ENCODE peak calls at places on chromosome 3, in five cellular contexts. One of them, this sample, is unnamed.

GRCh38 chr3:57080171-57080570 is 19.7 kb downstream of the SPATA12 start:
- DNase-seq in brain microvascular endothelial cell: no peak
- DNase-seq in epithelial cell of esophagus: no peak
- DNase-seq in lung: no peak
- DNase-seq in fibroblast of pulmonary artery: no peak
- DNase-seq in this sample: no peak

GRCh38 chr3:101954946-101955345 is 105.6 kb downstream of the NFKBIZ start:
- DNase-seq in brain microvascular endothelial cell: no peak
- DNase-seq in epithelial cell of esophagus: no peak
- DNase-seq in lung: no peak
- DNase-seq in fibroblast of pulmonary artery: peak; percentile 58
- DNase-seq in this sample: no peak

GRCh38 chr3:196624907-196625306 is 14.6 kb upstream of the NRROS start:
- DNase-seq in brain microvascular endothelial cell: no peak
- DNase-seq in epithelial cell of esophagus: no peak
- DNase-seq in lung: no peak
- DNase-seq in fibroblast of pulmonary artery: no peak
- DNase-seq in this sample: no peak

GRCh38 chr3:42161050-42161935 is 70.1 kb downstream of the TRAK1 start:
- DNase-seq in brain microvascular endothelial cell: peak; percentile 62
- DNase-seq in epithelial cell of esophagus: no peak
- DNase-seq in lung: no peak
- DNase-seq in fibroblast of pulmonary artery: peak; percentile 53
- DNase-seq in this sample: no peak

GRCh38 chr3:184222521-184222920 is 6.9 kb upstream of the VWA5B2 start:
- DNase-seq in brain microvascular endothelial cell: no peak
- DNase-seq in epithelial cell of esophagus: no peak
- DNase-seq in lung: no peak
- DNase-seq in fibroblast of pulmonary artery: no peak
- DNase-seq in this sample: no peak

GRCh38 chr3:157001561-157001960 is 158.4 kb downstream of the CCNL1 start:
- DNase-seq in brain microvascular endothelial cell: no peak
- DNase-seq in epithelial cell of esophagus: no peak
- DNase-seq in lung: no peak
- DNase-seq in fibroblast of pulmonary artery: no peak
- DNase-seq in this sample: no peak

GRCh38 chr3:53775834-53776251 is 70.4 kb downstream of the CHDH start:
- DNase-seq in brain microvascular endothelial cell: no peak
- DNase-seq in epithelial cell of esophagus: peak; percentile 71
- DNase-seq in lung: no peak
- DNase-seq in fibroblast of pulmonary artery: no peak
- DNase-seq in this sample: peak; percentile 21

GRCh38 chr3:172465281-172465680 is 17.0 kb upstream of the GHSR start:
- DNase-seq in brain microvascular endothelial cell: no peak
- DNase-seq in epithelial cell of esophagus: no peak
- DNase-seq in lung: no peak
- DNase-seq in fibroblast of pulmonary artery: no peak
- DNase-seq in this sample: no peak

GRCh38 chr3:84108442-84108971 is 850.3 kb upstream of the CADM2 start:
- DNase-seq in brain microvascular endothelial cell: peak; percentile 12
- DNase-seq in epithelial cell of esophagus: peak; percentile 91
- DNase-seq in lung: no peak
- DNase-seq in fibroblast of pulmonary artery: peak; percentile 24
- DNase-seq in this sample: peak; percentile 90

GRCh38 chr3:77381426-77381825 is 341.5 kb downstream of the ROBO2 start:
- DNase-seq in brain microvascular endothelial cell: no peak
- DNase-seq in epithelial cell of esophagus: no peak
- DNase-seq in lung: no peak
- DNase-seq in fibroblast of pulmonary artery: no peak
- DNase-seq in this sample: no peak

GRCh38 chr3:27467545-27467944 is 16.6 kb downstream of the SLC4A7 start:
- DNase-seq in brain microvascular endothelial cell: no peak
- DNase-seq in epithelial cell of esophagus: peak; percentile 45
- DNase-seq in lung: no peak
- DNase-seq in fibroblast of pulmonary artery: peak; percentile 71
- DNase-seq in this sample: no peak

GRCh38 chr3:56468184-56469106 is at the start of gene ERC2:
- DNase-seq in brain microvascular endothelial cell: no peak
- DNase-seq in epithelial cell of esophagus: peak; percentile 20
- DNase-seq in lung: peak; percentile 43
- DNase-seq in fibroblast of pulmonary artery: peak; percentile 17
- DNase-seq in this sample: no peak

GRCh38 chr3:184003187-184003967 is 14.3 kb downstream of the ABCC5 start:
- DNase-seq in brain microvascular endothelial cell: peak; percentile 13
- DNase-seq in epithelial cell of esophagus: peak; percentile 86
- DNase-seq in lung: no peak
- DNase-seq in fibroblast of pulmonary artery: peak; percentile 79
- DNase-seq in this sample: peak; percentile 72

GRCh38 chr3:134620476-134621115 is 30.2 kb downstream of the KY start:
- DNase-seq in brain microvascular endothelial cell: no peak
- DNase-seq in epithelial cell of esophagus: no peak
- DNase-seq in lung: no peak
- DNase-seq in fibroblast of pulmonary artery: no peak
- DNase-seq in this sample: no peak

GRCh38 chr3:8970971-8971589 is 7.8 kb upstream of the RAD18 start:
- DNase-seq in brain microvascular endothelial cell: peak; percentile 45
- DNase-seq in epithelial cell of esophagus: peak; percentile 67
- DNase-seq in lung: peak; percentile 64
- DNase-seq in fibroblast of pulmonary artery: peak; percentile 77
- DNase-seq in this sample: peak; percentile 39

GRCh38 chr3:69560818-69561217 is 174.9 kb upstream of the FRMD4B start:
- DNase-seq in brain microvascular endothelial cell: no peak
- DNase-seq in epithelial cell of esophagus: peak; percentile 24
- DNase-seq in lung: no peak
- DNase-seq in fibroblast of pulmonary artery: peak; percentile 26
- DNase-seq in this sample: no peak
- TF ChIP-seq CTCF in brain microvascular endothelial cell: peak; percentile 7
- TF ChIP-seq CTCF in epithelial cell of esophagus: peak; percentile 35
- TF ChIP-seq CTCF in lung: no peak
- TF ChIP-seq CTCF in fibroblast of pulmonary artery: peak; percentile 23
- TF ChIP-seq CTCF in this sample: no peak

DNA sequence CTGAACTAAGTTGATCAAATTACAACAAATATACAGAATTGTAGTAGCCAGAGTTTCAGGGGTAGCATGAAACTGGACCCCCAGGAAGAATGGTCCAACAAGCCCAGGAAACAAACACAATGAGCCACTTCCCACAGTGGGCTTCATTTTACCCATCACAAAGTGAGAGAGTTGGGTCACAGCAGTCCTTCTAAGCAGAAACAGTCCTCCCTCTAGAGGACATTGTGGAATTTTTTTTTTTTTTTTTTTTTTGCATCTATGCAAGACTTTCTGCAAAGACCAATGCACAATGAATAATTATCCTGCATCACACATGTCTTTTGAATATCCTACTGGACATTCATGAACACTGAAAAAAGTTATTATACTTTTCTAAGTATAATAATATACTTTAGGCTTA is 73.8 kb upstream of the ATP13A5 start:
- DNase-seq in brain microvascular endothelial cell: no peak
- DNase-seq in epithelial cell of esophagus: peak; percentile 11
- DNase-seq in lung: no peak
- DNase-seq in fibroblast of pulmonary artery: peak; percentile 1
- DNase-seq in this sample: no peak
- TF ChIP-seq CTCF in brain microvascular endothelial cell: peak; percentile 44
- TF ChIP-seq CTCF in epithelial cell of esophagus: peak; percentile 45
- TF ChIP-seq CTCF in lung: no peak
- TF ChIP-seq CTCF in fibroblast of pulmonary artery: peak; percentile 13
- TF ChIP-seq CTCF in this sample: peak; percentile 43

GRCh38 chr3:126926684-126927404 is 56.1 kb upstream of the PLXNA1 start:
- DNase-seq in brain microvascular endothelial cell: peak; percentile 85
- DNase-seq in epithelial cell of esophagus: peak; percentile 79
- DNase-seq in lung: peak; percentile 57
- DNase-seq in fibroblast of pulmonary artery: peak; percentile 95
- DNase-seq in this sample: peak; percentile 55
- TF ChIP-seq CTCF in brain microvascular endothelial cell: peak; percentile 70
- TF ChIP-seq CTCF in epithelial cell of esophagus: peak; percentile 40
- TF ChIP-seq CTCF in lung: no peak
- TF ChIP-seq CTCF in fibroblast of pulmonary artery: peak; percentile 56
- TF ChIP-seq CTCF in this sample: peak; percentile 54

DNA sequence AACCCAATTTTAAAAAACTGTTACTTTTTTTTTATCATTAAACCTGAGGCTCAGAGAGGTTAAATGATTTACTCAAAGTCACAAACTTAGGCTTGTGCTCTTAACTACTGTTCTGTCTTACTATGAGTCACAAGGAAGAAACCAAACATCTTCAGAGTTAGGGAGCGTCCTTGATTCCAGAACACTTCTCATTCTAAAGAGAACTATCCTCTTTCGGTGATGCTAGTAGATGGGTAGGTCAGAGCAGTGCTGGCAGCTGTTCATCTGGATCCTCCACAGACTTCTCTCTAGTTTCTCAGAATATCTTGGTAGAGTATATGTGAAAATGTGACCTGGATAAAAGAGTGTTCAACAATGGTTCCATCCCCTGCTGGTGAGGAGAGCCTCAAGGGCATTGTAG is 3.3 kb downstream of the ARL6IP5 start:
- DNase-seq in brain microvascular endothelial cell: no peak
- DNase-seq in epithelial cell of esophagus: peak; percentile 65
- DNase-seq in lung: no peak
- DNase-seq in fibroblast of pulmonary artery: peak; percentile 51
- DNase-seq in this sample: peak; percentile 65
- TF ChIP-seq CTCF in brain microvascular endothelial cell: no peak
- TF ChIP-seq CTCF in epithelial cell of esophagus: no peak
- TF ChIP-seq CTCF in lung: no peak
- TF ChIP-seq CTCF in fibroblast of pulmonary artery: peak; percentile 0
- TF ChIP-seq CTCF in this sample: no peak

DNA sequence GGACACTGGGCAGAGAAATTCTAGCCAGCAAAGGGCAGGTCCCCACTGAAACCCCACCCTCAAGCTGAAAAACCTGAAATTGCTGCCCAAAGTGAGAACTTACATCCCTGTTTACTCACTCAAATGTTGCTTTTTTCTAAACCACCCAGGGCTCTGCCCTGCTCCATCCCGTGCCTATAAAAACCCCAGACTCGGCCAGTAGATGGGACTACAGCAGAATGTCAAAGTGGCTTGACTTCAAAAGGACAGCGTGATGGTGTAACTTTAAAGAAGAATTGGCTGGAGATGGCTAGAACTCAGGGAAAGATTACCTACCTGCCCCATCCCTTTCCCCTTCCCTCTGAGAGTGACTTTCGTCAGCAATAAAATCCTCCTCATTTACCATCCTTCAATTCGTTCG is 246.9 kb downstream of the PYDC2 start:
- DNase-seq in brain microvascular endothelial cell: no peak
- DNase-seq in epithelial cell of esophagus: no peak
- DNase-seq in lung: no peak
- DNase-seq in fibroblast of pulmonary artery: no peak
- DNase-seq in this sample: no peak
- TF ChIP-seq CTCF in brain microvascular endothelial cell: no peak
- TF ChIP-seq CTCF in epithelial cell of esophagus: no peak
- TF ChIP-seq CTCF in lung: no peak
- TF ChIP-seq CTCF in fibroblast of pulmonary artery: no peak
- TF ChIP-seq CTCF in this sample: no peak

GRCh38 chr3:119470851-119471250 is 2.1 kb downstream of the POGLUT1 start:
- DNase-seq in brain microvascular endothelial cell: no peak
- DNase-seq in epithelial cell of esophagus: no peak
- DNase-seq in lung: no peak
- DNase-seq in fibroblast of pulmonary artery: no peak
- DNase-seq in this sample: no peak
- TF ChIP-seq CTCF in brain microvascular endothelial cell: no peak
- TF ChIP-seq CTCF in epithelial cell of esophagus: no peak
- TF ChIP-seq CTCF in lung: no peak
- TF ChIP-seq CTCF in fibroblast of pulmonary artery: no peak
- TF ChIP-seq CTCF in this sample: no peak

GRCh38 chr3:186963636-186964035 is 33.3 kb downstream of the ST6GAL1 start:
- DNase-seq in brain microvascular endothelial cell: no peak
- DNase-seq in epithelial cell of esophagus: no peak
- DNase-seq in lung: no peak
- DNase-seq in fibroblast of pulmonary artery: no peak
- DNase-seq in this sample: no peak
- TF ChIP-seq CTCF in brain microvascular endothelial cell: no peak
- TF ChIP-seq CTCF in epithelial cell of esophagus: no peak
- TF ChIP-seq CTCF in lung: no peak
- TF ChIP-seq CTCF in fibroblast of pulmonary artery: no peak
- TF ChIP-seq CTCF in this sample: no peak

DNA sequence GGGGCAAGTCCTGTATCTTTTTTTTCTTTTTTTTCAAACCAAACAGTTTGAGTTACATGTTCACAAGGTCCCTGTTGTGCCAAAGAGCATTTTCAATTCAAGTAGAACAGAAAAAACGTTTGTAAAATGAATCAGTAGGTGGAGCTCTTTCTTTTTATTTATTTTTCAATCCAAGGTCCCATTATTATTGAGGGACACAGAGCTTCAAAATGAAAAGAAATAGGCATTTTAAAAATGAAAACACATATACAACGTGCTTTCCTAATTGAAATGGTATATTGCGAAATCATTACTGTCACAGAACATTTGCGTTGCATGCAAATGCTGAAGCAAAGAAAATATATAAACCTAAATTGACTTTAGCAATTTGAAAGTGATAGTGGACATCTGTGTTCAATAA is 711.0 kb downstream of the MECOM start:
- DNase-seq in brain microvascular endothelial cell: no peak
- DNase-seq in epithelial cell of esophagus: peak; percentile 37
- DNase-seq in lung: no peak
- DNase-seq in fibroblast of pulmonary artery: peak; percentile 72
- DNase-seq in this sample: peak; percentile 34
- TF ChIP-seq CTCF in brain microvascular endothelial cell: no peak
- TF ChIP-seq CTCF in epithelial cell of esophagus: no peak
- TF ChIP-seq CTCF in lung: no peak
- TF ChIP-seq CTCF in fibroblast of pulmonary artery: peak; percentile 37
- TF ChIP-seq CTCF in this sample: peak; percentile 56